ENCODE peak calls at places on chromosomes 2 and 18, in four cellular contexts. F, B, A and K are unnamed samples.

GRCh38 chr2:233091595-233092375 is 31.6 kb downstream of the INPP5D start:
- DNase-seq in A (no peak), F (no peak), B (no peak), K (no peak)

GRCh38 chr18:13528739-13529392 is 197.5 kb downstream of the FAM210A start:
- DNase-seq in F (no peak), B (no peak), A (no peak), K (no peak)

GRCh38 chr2:45698538-45698937 is 47.1 kb downstream of the PRKCE start:
- DNase-seq in B (no peak), F (peak), A (peak), K (no peak)

GRCh38 chr2:233789554-233789953 is 11.4 kb downstream of the MROH2A start:
- DNase-seq in F (no peak), B (no peak), A (no peak), K (no peak)

GRCh38 chr2:86298411-86299390 is 38.7 kb downstream of the REEP1 start:
- DNase-seq in B (no peak), F (no peak), A (peak), K (no peak)

GRCh38 chr2:130371723-130372054 is 15.8 kb downstream of the PTPN18 start:
- DNase-seq in A (peak), F (no peak), B (no peak), K (no peak)

GRCh38 chr2:186379052-186379451 is 107.0 kb upstream of the ZC3H15 start:
- DNase-seq in A (no peak), F (no peak), B (no peak), K (no peak)

GRCh38 chr2:65919579-65920188 is 487.3 kb upstream of the SPRED2 start:
- DNase-seq in B (no peak), F (no peak), A (no peak), K (no peak)

GRCh38 chr2:43469713-43470112 is 126.1 kb downstream of the THADA start:
- DNase-seq in A (no peak), F (no peak), B (no peak), K (peak)

GRCh38 chr2:25379535-25379934 is 37.8 kb upstream of the DNMT3A start:
- DNase-seq in A (no peak), F (no peak), B (no peak), K (no peak)